ENCODE peak calls at places on chromosomes 5 and 9, in six cellular contexts. O is testis; T is tibial artery; H is naive thymus-derived CD4-positive, alpha-beta T cell; J is tibial nerve; G is IMR-90. Z is an unnamed sample. For H3K27me3 and H3K4me1, the result is how much of the 10 kb centered on the place peaks cover.

GRCh38 chr9:27460225-27461023 is 63.7 kb upstream of the IFNK start:
- DNase-seq in J (peak), O (no peak), T (peak), H (no peak), G (no peak), Z (no peak)

GRCh38 chr9:110599468-110599867 is 19.9 kb upstream of the SVEP1 start:
- DNase-seq in O (no peak), J (no peak), H (no peak), T (no peak), G (peak), Z (no peak)

GRCh38 chr9:88741335-88741734 is 206.4 kb downstream of the NXNL2 start:
- DNase-seq in H (no peak), G (no peak), T (no peak), J (no peak), O (no peak), Z (no peak)

GRCh38 chr9:128051932-128052734 is 15.0 kb downstream of the NAIF1 start:
- DNase-seq in H (no peak), T (no peak), O (no peak), G (no peak), J (no peak), Z (no peak)

GRCh38 chr5:79225026-79225425 is 10.9 kb upstream of the JMY start:
- DNase-seq in G (peak), J (no peak), T (no peak), O (no peak), H (no peak), Z (no peak)

GRCh38 chr9:132032584-132032945 is 47.1 kb downstream of the MED27 start:
- DNase-seq in H (no peak), G (no peak), O (no peak), T (no peak), J (no peak), Z (peak)

GRCh38 chr5:78647411-78647818 is 1.2 kb downstream of the LHFPL2 start:
- DNase-seq in G (peak), T (no peak), O (peak), J (peak), H (no peak), Z (no peak)

GRCh38 chr9:74120061-74120460 is 377.1 kb upstream of the RORB start:
- DNase-seq in G (no peak), J (no peak), H (no peak), T (no peak), O (no peak), Z (no peak)

GRCh38 chr5:65034782-65035181 is 266.1 kb downstream of the CWC27 start:
- DNase-seq in T (no peak), H (no peak), O (no peak), J (no peak), G (no peak), Z (no peak)

GRCh38 chr5:13740471-13740870 is 204.0 kb downstream of the DNAH5 start:
- DNase-seq in G (no peak), J (no peak), T (no peak), H (no peak), O (no peak), Z (no peak)

GRCh38 chr5:72079288-72079687 is 28.0 kb upstream of the MAP1B start:
- DNase-seq in H (no peak), T (no peak), O (peak), J (no peak), G (no peak), Z (no peak)

GRCh38 chr5:109242518-109242917 is 167.3 kb downstream of the PJA2 start:
- DNase-seq in G (no peak), T (no peak), J (no peak), O (no peak), H (no peak), Z (no peak)

GRCh38 chr5:122385786-122386185 is 73.7 kb downstream of the SNCAIP start:
- DNase-seq in J (no peak), G (peak), H (no peak), T (no peak), O (no peak), Z (no peak)

GRCh38 chr5:57069115-57069835 is 104.6 kb upstream of the GPBP1 start:
- DNase-seq in J (no peak), H (no peak), G (no peak), O (no peak), T (no peak), Z (no peak)

GRCh38 chr5:137507150-137507549 is 8.0 kb upstream of the SPOCK1 start:
- DNase-seq in H (no peak), T (no peak), O (no peak), G (no peak), J (no peak), Z (no peak)

GRCh38 chr5:54522080-54522479 is 4.5 kb downstream of the SNX18 start:
- DNase-seq in J (no peak), H (no peak), O (no peak), G (no peak), T (no peak), Z (no peak)

GRCh38 chr9:17138503-17138902 is 3.7 kb downstream of the CNTLN start:
- DNase-seq in J (no peak), G (no peak), O (no peak), T (no peak), H (no peak), Z (no peak)

GRCh38 chr5:118441034-118441433 is 547.3 kb downstream of the DTWD2 start:
- DNase-seq in H (no peak), O (no peak), J (no peak), T (no peak), G (no peak), Z (no peak)

GRCh38 chr5:113052041-113052795 is 75.6 kb downstream of the DCP2 start:
- DNase-seq in G (no peak), J (no peak), H (no peak), O (no peak), T (no peak), Z (no peak)

GRCh38 chr5:36135994-36136393 is 15.7 kb downstream of the LMBRD2 start:
- DNase-seq in T (no peak), H (no peak), O (no peak), J (no peak), G (no peak), Z (no peak)

GRCh38 chr5:84383816-84384603 is 670 bp downstream of the EDIL3 start:
- DNase-seq in T (peak), H (no peak), O (peak), G (peak), J (peak), Z (peak)

GRCh38 chr5:177332896-177333260 is 18.6 kb downstream of the LMAN2 start:
- DNase-seq in H (no peak), T (no peak), O (no peak), G (no peak), J (no peak), Z (no peak)

GRCh38 chr9:77697238-77697984 is 49.3 kb upstream of the GNA14 start:
- DNase-seq in G (no peak), O (no peak), J (no peak), H (no peak), T (no peak), Z (no peak)

GRCh38 chr9:92295827-92296258 is 2.3 kb upstream of the IARS1 start:
- DNase-seq in H (no peak), O (no peak), J (no peak), T (no peak), G (no peak), Z (no peak)

GRCh38 chr5:100464418-100464817 is 70.8 kb upstream of the FAM174A start:
- DNase-seq in G (peak), H (no peak), J (no peak), O (no peak), T (no peak), Z (no peak)

GRCh38 chr5:92906798-92907380 is 674.1 kb downstream of the NR2F1-AS1 start:
- DNase-seq in H (no peak), T (no peak), O (no peak), G (no peak), J (no peak), Z (no peak)

GRCh38 chr5:92908952-92909351 is 672.1 kb downstream of the NR2F1-AS1 start:
- DNase-seq in O (no peak), T (no peak), H (no peak), J (no peak), G (no peak), Z (no peak)

GRCh38 chr5:92907914-92908606 is 673.0 kb downstream of the NR2F1-AS1 start:
- DNase-seq in J (no peak), O (no peak), H (no peak), G (peak), T (no peak), Z (no peak)

GRCh38 chr5:92899611-92900010 is 681.4 kb downstream of the NR2F1-AS1 start:
- DNase-seq in O (no peak), T (no peak), G (peak), H (no peak), J (no peak), Z (no peak)

DNA sequence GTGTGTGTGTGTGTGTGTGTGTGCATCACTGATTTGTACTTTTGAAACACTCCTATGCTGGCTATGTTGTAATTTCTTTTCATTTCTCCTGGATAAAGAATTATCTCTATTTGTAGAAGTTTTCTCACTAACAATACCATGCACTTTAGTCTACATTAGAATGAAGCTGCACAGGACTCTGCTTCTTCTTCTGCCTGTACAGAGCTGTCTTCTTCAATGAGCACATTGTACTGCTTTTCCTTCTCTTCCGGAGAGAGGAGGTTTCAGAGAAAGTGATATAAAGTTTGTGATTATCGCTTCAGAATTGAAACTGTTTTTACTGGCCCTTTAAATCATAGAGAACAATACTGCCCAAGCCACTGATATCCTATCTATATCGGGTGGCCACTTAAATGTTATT is 677.0 kb downstream of the NR2F1-AS1 start:
- DNase-seq in O (no peak), J (no peak), T (no peak), G (no peak), H (no peak), Z (no peak)
- H3K27me3 ChIP-seq in O (under half), J (under half), T (under half), G (under half), H (under half), Z (under half)

DNA sequence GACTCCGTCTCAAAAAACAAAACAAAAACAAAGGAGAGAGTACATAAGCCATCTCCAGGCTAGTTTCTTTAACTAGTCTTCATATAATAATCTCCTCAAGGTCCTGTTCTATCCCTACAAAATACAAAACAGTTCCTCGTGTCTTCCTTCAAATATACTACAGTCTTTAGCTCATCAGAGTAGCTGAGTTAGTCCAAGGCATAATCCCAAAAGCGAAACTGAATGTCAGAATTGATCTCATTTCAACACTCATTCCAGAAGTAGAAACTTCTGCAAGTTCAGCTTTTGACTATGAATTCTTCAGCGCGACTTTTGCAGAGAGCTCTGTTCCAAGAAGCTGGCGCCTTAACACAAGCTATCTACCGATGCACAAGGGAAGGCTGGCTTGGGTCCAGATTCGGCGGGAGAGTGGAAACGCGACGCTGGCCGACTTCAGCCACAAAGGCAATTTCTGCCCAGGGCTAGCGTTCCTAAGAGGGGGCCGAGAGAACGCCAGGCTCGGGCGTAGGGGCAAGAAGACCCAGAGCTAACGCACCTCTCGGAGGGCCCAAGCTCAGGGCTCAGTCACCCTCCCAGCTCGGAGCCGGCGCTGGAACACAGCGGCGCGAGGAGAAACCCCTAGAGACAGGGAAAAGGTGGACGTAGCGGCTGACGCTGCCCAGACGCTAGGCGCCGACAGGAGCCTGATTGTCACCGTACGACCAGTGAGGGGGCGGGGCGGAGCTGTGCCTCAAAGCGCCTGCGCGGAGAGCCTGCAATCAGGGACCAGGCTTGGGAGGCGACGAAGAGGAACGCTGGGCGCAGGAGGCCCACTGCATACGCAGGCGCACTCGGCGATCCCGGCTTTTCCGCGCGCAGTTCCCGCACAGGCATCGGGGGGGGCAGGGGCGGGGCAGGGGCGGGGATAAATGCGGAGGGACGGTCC is 469 bp upstream of the HSDL2 start:
- DNase-seq in T (peak), O (peak), J (peak), G (peak), H (peak), Z (peak)
- H3K4me1 ChIP-seq in T (half or more), O (under half), J (under half), G (under half), H (under half), Z (under half)

GRCh38 chr5:6586647-6587042 is 46.2 kb downstream of the NSUN2 start:
- DNase-seq in H (no peak), J (no peak), O (no peak), G (no peak), T (no peak), Z (no peak)

GRCh38 chr5:6585168-6585567 is 47.7 kb downstream of the NSUN2 start:
- DNase-seq in T (no peak), H (no peak), O (no peak), G (no peak), J (no peak), Z (no peak)

GRCh38 chr5:6587171-6587570 is 45.7 kb downstream of the NSUN2 start:
- DNase-seq in G (no peak), O (peak), H (no peak), J (no peak), T (no peak), Z (no peak)

GRCh38 chr5:6584727-6585126 is 48.1 kb downstream of the NSUN2 start:
- DNase-seq in H (no peak), T (no peak), J (no peak), O (no peak), G (no peak), Z (no peak)

GRCh38 chr5:6585939-6586646 is 46.8 kb downstream of the NSUN2 start:
- DNase-seq in O (no peak), G (no peak), T (no peak), H (no peak), J (no peak), Z (no peak)
- H3K27me3 ChIP-seq in O (under half), G (under half), T (under half), H (under half), J (under half), Z (under half)

GRCh38 chr9:38129366-38129765 is 60.3 kb upstream of the SHB start:
- DNase-seq in O (no peak), H (no peak), G (no peak), T (peak), J (no peak), Z (no peak)

GRCh38 chr9:38128752-38129270 is 59.8 kb upstream of the SHB start:
- DNase-seq in H (no peak), O (no peak), G (no peak), T (no peak), J (no peak), Z (no peak)

GRCh38 chr9:38132956-38133355 is 63.9 kb upstream of the SHB start:
- DNase-seq in G (no peak), T (no peak), H (no peak), J (no peak), O (no peak), Z (no peak)

GRCh38 chr9:38131729-38132128 is 62.7 kb upstream of the SHB start:
- DNase-seq in G (no peak), T (no peak), H (no peak), J (no peak), O (no peak), Z (no peak)

DNA sequence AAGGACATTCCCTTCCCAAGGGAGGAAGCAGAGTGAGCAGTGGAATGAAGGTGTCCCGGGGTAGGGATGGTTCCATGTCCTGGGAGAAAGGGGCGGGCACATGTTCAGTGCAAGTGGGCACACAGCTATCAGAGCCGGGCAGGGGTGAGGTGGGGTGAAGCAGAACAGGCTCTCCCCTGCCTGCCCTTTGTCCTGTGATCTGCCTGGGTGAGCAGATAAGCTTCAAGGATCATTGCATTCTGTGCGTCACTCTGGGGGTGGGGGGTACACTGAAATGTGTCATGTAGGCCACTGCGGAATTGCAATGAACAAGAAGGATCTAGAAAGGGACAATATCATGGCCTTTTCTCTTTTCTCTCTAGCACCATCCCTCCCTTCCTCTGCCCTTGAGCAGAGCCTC is 61.7 kb upstream of the SHB start:
- DNase-seq in H (no peak), T (no peak), J (no peak), O (peak), G (no peak), Z (no peak)
- H3K4me1 ChIP-seq in H (under half), T (under half), J (under half), O (under half), G (under half), Z (under half)

GRCh38 chr5:16666861-16667481 is 50.2 kb upstream of the RETREG1 start:
- DNase-seq in J (peak), G (peak), H (peak), T (no peak), O (peak), Z (peak)

GRCh38 chr5:16671208-16671607 is 54.4 kb upstream of the RETREG1 start:
- DNase-seq in G (no peak), J (no peak), H (no peak), T (no peak), O (no peak), Z (no peak)

GRCh38 chr5:16668194-16668593 is 51.4 kb upstream of the RETREG1 start:
- DNase-seq in O (no peak), H (no peak), J (no peak), T (no peak), G (no peak), Z (no peak)

GRCh38 chr5:16666140-16666860 is 49.5 kb upstream of the RETREG1 start:
- DNase-seq in G (no peak), T (no peak), H (no peak), J (no peak), O (no peak), Z (no peak)

DNA sequence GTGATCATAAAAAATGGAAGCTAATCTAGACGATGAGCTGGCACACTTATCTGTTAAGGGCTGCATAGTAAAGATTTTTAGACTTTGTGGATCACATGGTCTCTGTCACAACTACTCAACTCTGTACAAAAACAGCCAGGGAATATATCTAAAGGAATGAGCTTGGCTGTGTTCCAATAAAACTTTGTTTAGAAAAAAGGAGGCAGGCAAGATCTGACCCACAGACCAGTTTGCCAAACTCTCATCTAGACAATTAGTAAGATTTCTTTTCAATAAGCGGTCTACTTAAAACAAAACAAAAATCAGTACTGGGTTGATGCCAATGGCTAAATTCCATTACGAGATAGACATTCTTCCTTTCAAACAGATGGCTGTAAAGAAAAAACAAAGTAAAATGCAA is 53.0 kb upstream of the RETREG1 start:
- DNase-seq in O (no peak), J (no peak), H (no peak), G (peak), T (no peak), Z (no peak)
- H3K27me3 ChIP-seq in O (under half), J (under half), H (under half), G (under half), T (under half), Z (under half)

DNA sequence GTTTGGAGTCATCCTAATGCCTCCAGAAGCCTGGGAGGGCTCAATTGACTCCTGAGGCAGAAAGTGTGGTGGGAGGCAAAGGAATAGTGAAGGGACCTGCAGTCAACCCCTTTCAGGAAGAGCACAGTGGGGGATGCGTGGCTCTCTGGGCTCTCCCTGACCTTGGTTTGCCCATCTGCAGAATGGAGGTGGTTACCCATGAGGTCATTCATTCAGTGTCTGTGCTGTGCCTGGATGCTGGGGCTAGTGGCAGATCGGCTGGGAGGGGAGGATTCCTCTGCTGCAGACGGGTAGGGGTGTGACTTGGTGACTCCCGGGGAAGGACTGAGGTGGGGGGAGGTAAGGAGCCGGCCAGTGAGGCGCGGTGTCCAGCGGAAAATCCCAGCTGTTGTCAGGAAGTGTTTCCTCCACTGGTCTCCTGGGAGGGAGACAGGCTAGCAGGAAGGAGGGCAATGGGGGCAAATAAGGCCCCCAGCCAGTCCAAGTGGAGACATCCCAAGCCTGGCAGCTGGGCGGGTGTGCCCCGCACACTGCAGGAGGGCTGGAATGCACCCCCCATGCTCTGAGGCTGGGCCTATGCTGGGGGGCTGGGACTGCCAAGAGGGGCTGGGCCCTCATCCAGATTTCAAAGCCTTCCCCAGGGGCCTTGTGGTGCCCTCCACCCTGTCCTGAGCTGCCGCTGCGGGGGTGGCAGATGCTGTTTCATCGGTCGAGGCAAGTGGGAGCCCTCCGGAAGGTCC is 10.9 kb downstream of the CXXC5 start:
- DNase-seq in H (no peak), J (no peak), T (peak), G (peak), O (peak), Z (peak)
- H3K4me1 ChIP-seq in H (under half), J (under half), T (half or more), G (half or more), O (half or more), Z (under half)